ENCODE peak calls at places on chromosome 19, in five cellular contexts. G, F, I, O and D are unnamed samples.

GRCh38 chr19:35268546-35269424 is at the start of gene USF2:
- DNase-seq in G (peak), F (peak), I (no peak), O (peak), D (peak)

GRCh38 chr19:590396-590745 is 690 bp downstream of the HCN2 start:
- DNase-seq in G (no peak), F (no peak), I (no peak), O (peak), D (no peak)

GRCh38 chr19:58439576-58440554 is at the start of gene ZNF132:
- DNase-seq in G (peak), F (peak), I (peak), O (peak), D (no peak)

GRCh38 chr19:4360641-4361151 is 17.3 kb downstream of the MPND start:
- DNase-seq in G (no peak), F (peak), I (no peak), O (peak), D (peak)

GRCh38 chr19:827710-828321 is at the start of gene AZU1:
- DNase-seq in G (no peak), F (peak), I (no peak), O (no peak), D (peak)

GRCh38 chr19:45103200-45103624 is 10.2 kb downstream of the PPP1R37 start:
- DNase-seq in G (peak), F (peak), I (no peak), O (no peak), D (no peak)

GRCh38 chr19:7257148-7258041 is 36.8 kb downstream of the INSR start:
- DNase-seq in G (no peak), F (peak), I (no peak), O (peak), D (no peak)

GRCh38 chr19:16076154-16076957 is at the start of gene TPM4:
- DNase-seq in G (peak), F (peak), I (peak), O (peak), D (peak)

GRCh38 chr19:45637890-45638667 is 1.1 kb downstream of the EML2 start:
- DNase-seq in G (no peak), F (no peak), I (no peak), O (peak), D (no peak)